ENCODE peak calls at places on chromosomes 5 and 9, in eight cellular contexts. One of them, this sample, is unnamed.
A peak's percentile ranks its signal among the peaks of the same experiment; 100 is the strongest.

GRCh38 chr9:84756156-84756555 is 86.6 kb downstream of the NTRK2 start:
- DNase-seq in spleen: no peak
- DNase-seq in dorsolateral prefrontal cortex: no peak
- DNase-seq in mucosa of descending colon: no peak
- DNase-seq in brain microvascular endothelial cell: no peak
- DNase-seq in AG09309: no peak
- DNase-seq in natural killer cell: no peak
- DNase-seq in colonic mucosa: no peak
- DNase-seq in this sample: no peak

GRCh38 chr9:130444565-130445221 is at the start of gene ASS1:
- DNase-seq in brain microvascular endothelial cell: no peak
- DNase-seq in colonic mucosa: peak; percentile 91
- DNase-seq in spleen: no peak
- DNase-seq in natural killer cell: no peak
- DNase-seq in mucosa of descending colon: peak; percentile 93
- DNase-seq in AG09309: no peak
- DNase-seq in dorsolateral prefrontal cortex: peak; percentile 54
- DNase-seq in this sample: peak; percentile 39

GRCh38 chr9:98324801-98325200 is 69.4 kb upstream of the TBC1D2 start:
- DNase-seq in dorsolateral prefrontal cortex: no peak
- DNase-seq in AG09309: no peak
- DNase-seq in natural killer cell: no peak
- DNase-seq in spleen: no peak
- DNase-seq in brain microvascular endothelial cell: no peak
- DNase-seq in mucosa of descending colon: no peak
- DNase-seq in colonic mucosa: no peak
- DNase-seq in this sample: no peak

GRCh38 chr5:111930905-111931461 is 174.0 kb upstream of the NREP start:
- DNase-seq in colonic mucosa: no peak
- DNase-seq in spleen: no peak
- DNase-seq in mucosa of descending colon: no peak
- DNase-seq in brain microvascular endothelial cell: peak; percentile 78
- DNase-seq in AG09309: peak; percentile 40
- DNase-seq in natural killer cell: no peak
- DNase-seq in dorsolateral prefrontal cortex: no peak
- DNase-seq in this sample: no peak

GRCh38 chr9:134293576-134294227 is 32.6 kb upstream of the RXRA start:
- DNase-seq in dorsolateral prefrontal cortex: peak; percentile 67
- DNase-seq in brain microvascular endothelial cell: no peak
- DNase-seq in mucosa of descending colon: peak; percentile 23
- DNase-seq in spleen: peak; percentile 77
- DNase-seq in AG09309: no peak
- DNase-seq in colonic mucosa: no peak
- DNase-seq in natural killer cell: no peak
- DNase-seq in this sample: no peak

GRCh38 chr5:141872496-141873356 is 5.5 kb downstream of the PCDH1 start:
- DNase-seq in mucosa of descending colon: peak; percentile 27
- DNase-seq in natural killer cell: no peak
- DNase-seq in colonic mucosa: peak; percentile 17
- DNase-seq in brain microvascular endothelial cell: no peak
- DNase-seq in AG09309: no peak
- DNase-seq in spleen: peak; percentile 6
- DNase-seq in dorsolateral prefrontal cortex: no peak
- DNase-seq in this sample: no peak

GRCh38 chr9:106846307-106846706 is 16.7 kb upstream of the ZNF462 start:
- DNase-seq in dorsolateral prefrontal cortex: no peak
- DNase-seq in AG09309: no peak
- DNase-seq in brain microvascular endothelial cell: no peak
- DNase-seq in natural killer cell: no peak
- DNase-seq in spleen: no peak
- DNase-seq in colonic mucosa: no peak
- DNase-seq in mucosa of descending colon: no peak
- DNase-seq in this sample: no peak

GRCh38 chr5:16736158-16736994 is 119.6 kb upstream of the RETREG1 start:
- DNase-seq in AG09309: no peak
- DNase-seq in spleen: no peak
- DNase-seq in dorsolateral prefrontal cortex: no peak
- DNase-seq in brain microvascular endothelial cell: peak; percentile 47
- DNase-seq in colonic mucosa: peak; percentile 82
- DNase-seq in natural killer cell: no peak
- DNase-seq in mucosa of descending colon: peak; percentile 49
- DNase-seq in this sample: peak; percentile 43

GRCh38 chr5:15664961-15665360 is 165.0 kb downstream of the FBXL7 start:
- DNase-seq in mucosa of descending colon: no peak
- DNase-seq in brain microvascular endothelial cell: peak; percentile 12
- DNase-seq in colonic mucosa: no peak
- DNase-seq in natural killer cell: no peak
- DNase-seq in AG09309: no peak
- DNase-seq in spleen: no peak
- DNase-seq in dorsolateral prefrontal cortex: no peak
- DNase-seq in this sample: no peak

GRCh38 chr9:116152390-116152789 is 1.2 kb upstream of the PAPPA start:
- DNase-seq in spleen: no peak
- DNase-seq in brain microvascular endothelial cell: no peak
- DNase-seq in dorsolateral prefrontal cortex: no peak
- DNase-seq in AG09309: no peak
- DNase-seq in natural killer cell: no peak
- DNase-seq in colonic mucosa: no peak
- DNase-seq in mucosa of descending colon: no peak
- DNase-seq in this sample: no peak

GRCh38 chr9:77128125-77128789 is 49.1 kb upstream of the VPS13A start:
- DNase-seq in brain microvascular endothelial cell: no peak
- DNase-seq in colonic mucosa: no peak
- DNase-seq in mucosa of descending colon: no peak
- DNase-seq in AG09309: no peak
- DNase-seq in dorsolateral prefrontal cortex: no peak
- DNase-seq in spleen: no peak
- DNase-seq in natural killer cell: no peak
- DNase-seq in this sample: no peak

GRCh38 chr5:169291877-169292276 is 9.1 kb downstream of the SLIT3 start:
- DNase-seq in brain microvascular endothelial cell: no peak
- DNase-seq in colonic mucosa: no peak
- DNase-seq in mucosa of descending colon: no peak
- DNase-seq in dorsolateral prefrontal cortex: no peak
- DNase-seq in natural killer cell: no peak
- DNase-seq in AG09309: no peak
- DNase-seq in spleen: no peak
- DNase-seq in this sample: no peak

GRCh38 chr9:22244141-22245011 is 202.2 kb upstream of the DMRTA1 start:
- DNase-seq in AG09309: no peak
- DNase-seq in colonic mucosa: peak; percentile 45
- DNase-seq in natural killer cell: no peak
- DNase-seq in brain microvascular endothelial cell: peak; percentile 78
- DNase-seq in mucosa of descending colon: peak; percentile 34
- DNase-seq in dorsolateral prefrontal cortex: no peak
- DNase-seq in spleen: peak; percentile 71
- DNase-seq in this sample: no peak

GRCh38 chr9:33932078-33932807 is 115.3 kb downstream of the UBE2R2 start:
- DNase-seq in spleen: no peak
- DNase-seq in AG09309: no peak
- DNase-seq in brain microvascular endothelial cell: no peak
- DNase-seq in natural killer cell: no peak
- DNase-seq in colonic mucosa: no peak
- DNase-seq in mucosa of descending colon: no peak
- DNase-seq in dorsolateral prefrontal cortex: no peak
- DNase-seq in this sample: no peak

GRCh38 chr9:135818718-135819475 is 88.4 kb downstream of the CAMSAP1 start:
- DNase-seq in brain microvascular endothelial cell: no peak
- DNase-seq in mucosa of descending colon: no peak
- DNase-seq in AG09309: no peak
- DNase-seq in colonic mucosa: no peak
- DNase-seq in spleen: no peak
- DNase-seq in natural killer cell: no peak
- DNase-seq in dorsolateral prefrontal cortex: no peak
- DNase-seq in this sample: no peak

GRCh38 chr9:128628471-128629048 is 28.1 kb downstream of the DYNC2I2 start:
- DNase-seq in AG09309: no peak
- DNase-seq in spleen: peak; percentile 68
- DNase-seq in dorsolateral prefrontal cortex: no peak
- DNase-seq in natural killer cell: no peak
- DNase-seq in mucosa of descending colon: peak; percentile 47
- DNase-seq in brain microvascular endothelial cell: no peak
- DNase-seq in colonic mucosa: no peak
- DNase-seq in this sample: no peak

GRCh38 chr5:41869739-41870620 is at the start of gene OXCT1:
- DNase-seq in brain microvascular endothelial cell: peak; percentile 54
- DNase-seq in dorsolateral prefrontal cortex: peak; percentile 77
- DNase-seq in mucosa of descending colon: peak; percentile 90
- DNase-seq in colonic mucosa: peak; percentile 85
- DNase-seq in AG09309: peak; percentile 24
- DNase-seq in natural killer cell: peak; percentile 84
- DNase-seq in spleen: peak; percentile 98
- DNase-seq in this sample: peak; percentile 60

GRCh38 chr9:130846487-130847305 is 11.6 kb downstream of the ABL1 start:
- DNase-seq in brain microvascular endothelial cell: peak; percentile 86
- DNase-seq in spleen: peak; percentile 74
- DNase-seq in AG09309: no peak
- DNase-seq in natural killer cell: no peak
- DNase-seq in colonic mucosa: no peak
- DNase-seq in dorsolateral prefrontal cortex: no peak
- DNase-seq in mucosa of descending colon: no peak
- DNase-seq in this sample: no peak

GRCh38 chr9:83536332-83536731 is 1.9 kb downstream of the FRMD3 start:
- DNase-seq in AG09309: no peak
- DNase-seq in brain microvascular endothelial cell: no peak
- DNase-seq in dorsolateral prefrontal cortex: no peak
- DNase-seq in colonic mucosa: no peak
- DNase-seq in spleen: no peak
- DNase-seq in mucosa of descending colon: no peak
- DNase-seq in natural killer cell: no peak
- DNase-seq in this sample: no peak

GRCh38 chr5:86917117-86917579 is 299.4 kb downstream of the COX7C start:
- DNase-seq in natural killer cell: no peak
- DNase-seq in brain microvascular endothelial cell: peak; percentile 20
- DNase-seq in mucosa of descending colon: no peak
- DNase-seq in dorsolateral prefrontal cortex: no peak
- DNase-seq in colonic mucosa: no peak
- DNase-seq in AG09309: no peak
- DNase-seq in spleen: no peak
- DNase-seq in this sample: no peak

GRCh38 chr9:90916147-90916734 is 114.6 kb downstream of the SYK start:
- DNase-seq in natural killer cell: no peak
- DNase-seq in dorsolateral prefrontal cortex: no peak
- DNase-seq in brain microvascular endothelial cell: no peak
- DNase-seq in spleen: no peak
- DNase-seq in mucosa of descending colon: no peak
- DNase-seq in AG09309: no peak
- DNase-seq in colonic mucosa: no peak
- DNase-seq in this sample: no peak

GRCh38 chr5:151406322-151406947 is 41.0 kb upstream of the SLC36A1 start:
- DNase-seq in spleen: no peak
- DNase-seq in dorsolateral prefrontal cortex: no peak
- DNase-seq in brain microvascular endothelial cell: peak; percentile 18
- DNase-seq in colonic mucosa: no peak
- DNase-seq in AG09309: no peak
- DNase-seq in mucosa of descending colon: no peak
- DNase-seq in natural killer cell: no peak
- DNase-seq in this sample: no peak

GRCh38 chr9:92943062-92943616 is 4.2 kb upstream of the FGD3 start:
- DNase-seq in mucosa of descending colon: no peak
- DNase-seq in AG09309: no peak
- DNase-seq in natural killer cell: no peak
- DNase-seq in brain microvascular endothelial cell: no peak
- DNase-seq in spleen: no peak
- DNase-seq in dorsolateral prefrontal cortex: no peak
- DNase-seq in colonic mucosa: no peak
- DNase-seq in this sample: no peak
- TF ChIP-seq CTCF in mucosa of descending colon: no peak
- TF ChIP-seq CTCF in AG09309: no peak
- TF ChIP-seq CTCF in natural killer cell: no peak
- TF ChIP-seq CTCF in brain microvascular endothelial cell: no peak
- TF ChIP-seq CTCF in spleen: no peak
- TF ChIP-seq CTCF in dorsolateral prefrontal cortex: no peak
- TF ChIP-seq CTCF in colonic mucosa: no peak
- TF ChIP-seq CTCF in this sample: no peak

DNA sequence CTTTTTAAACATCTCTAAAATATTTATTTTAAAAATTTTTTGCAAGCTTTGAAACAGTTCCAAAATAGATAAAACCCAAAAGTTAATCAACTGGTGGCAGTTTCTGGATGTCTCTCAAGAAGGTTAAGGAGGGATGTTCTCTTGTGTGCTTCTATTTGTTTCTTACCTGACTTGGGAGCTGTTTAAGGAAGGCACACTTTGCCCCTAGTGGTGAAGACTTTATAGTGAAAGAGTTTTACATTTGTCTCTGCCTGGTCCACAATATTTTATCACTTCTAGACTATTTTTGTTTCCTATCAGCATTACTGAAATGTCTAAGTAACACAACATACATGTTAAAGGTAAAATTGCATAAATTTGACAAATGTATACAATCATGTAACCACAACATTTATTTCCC is 552.8 kb downstream of the SEMA5A start:
- DNase-seq in mucosa of descending colon: no peak
- DNase-seq in dorsolateral prefrontal cortex: no peak
- DNase-seq in AG09309: no peak
- DNase-seq in spleen: no peak
- DNase-seq in natural killer cell: no peak
- DNase-seq in brain microvascular endothelial cell: no peak
- DNase-seq in colonic mucosa: no peak
- DNase-seq in this sample: no peak
- TF ChIP-seq CTCF in mucosa of descending colon: peak; percentile 5
- TF ChIP-seq CTCF in dorsolateral prefrontal cortex: no peak
- TF ChIP-seq CTCF in AG09309: peak; percentile 52
- TF ChIP-seq CTCF in spleen: no peak
- TF ChIP-seq CTCF in natural killer cell: no peak
- TF ChIP-seq CTCF in brain microvascular endothelial cell: peak; percentile 59
- TF ChIP-seq CTCF in colonic mucosa: no peak
- TF ChIP-seq CTCF in this sample: peak; percentile 65

DNA sequence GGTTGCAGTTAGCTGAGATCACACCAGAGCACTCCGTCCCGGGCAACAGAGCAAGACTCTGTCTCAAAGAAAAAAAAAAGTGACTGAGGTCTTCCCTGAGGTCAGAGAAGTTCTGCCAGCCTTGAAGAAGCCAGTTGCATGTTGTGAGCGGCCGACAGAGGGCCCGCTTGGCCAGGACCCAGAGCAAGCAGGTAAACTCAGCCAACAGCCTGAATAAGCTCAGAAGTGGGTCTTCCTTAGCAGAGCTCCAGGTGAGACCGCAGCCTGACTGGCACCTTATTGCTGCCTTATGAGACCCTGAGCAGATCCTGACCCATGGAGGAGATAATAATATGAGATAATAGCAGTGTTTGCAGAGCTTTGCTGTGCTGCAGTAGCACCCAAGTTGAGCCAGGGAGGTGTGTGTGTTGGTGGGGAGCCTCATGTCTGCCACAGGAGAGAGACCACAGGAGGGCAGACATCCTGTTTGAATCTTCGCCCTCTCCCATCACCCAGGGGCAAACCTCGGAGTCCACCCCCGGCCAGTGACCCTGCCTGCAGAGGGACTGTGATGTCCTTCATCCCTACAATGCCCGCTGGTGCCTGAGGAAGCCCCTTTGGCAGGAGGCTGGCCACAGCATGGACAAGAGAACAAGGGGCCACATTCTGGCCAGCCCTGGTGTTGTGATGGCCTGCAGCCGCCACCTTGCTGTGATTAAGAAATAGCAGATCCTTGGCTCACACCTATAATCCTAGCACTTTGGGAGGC is 10.8 kb upstream of the BARX1 start:
- DNase-seq in dorsolateral prefrontal cortex: no peak
- DNase-seq in mucosa of descending colon: no peak
- DNase-seq in colonic mucosa: peak; percentile 11
- DNase-seq in natural killer cell: no peak
- DNase-seq in AG09309: no peak
- DNase-seq in brain microvascular endothelial cell: no peak
- DNase-seq in spleen: no peak
- DNase-seq in this sample: no peak
- TF ChIP-seq CTCF in dorsolateral prefrontal cortex: no peak
- TF ChIP-seq CTCF in mucosa of descending colon: no peak
- TF ChIP-seq CTCF in colonic mucosa: no peak
- TF ChIP-seq CTCF in natural killer cell: no peak
- TF ChIP-seq CTCF in AG09309: peak; percentile 9
- TF ChIP-seq CTCF in brain microvascular endothelial cell: peak; percentile 29
- TF ChIP-seq CTCF in spleen: no peak
- TF ChIP-seq CTCF in this sample: peak; percentile 53

GRCh38 chr9:113876806-113877236 is 712 bp downstream of the ZNF618 start:
- DNase-seq in dorsolateral prefrontal cortex: no peak
- DNase-seq in natural killer cell: no peak
- DNase-seq in AG09309: no peak
- DNase-seq in spleen: no peak
- DNase-seq in colonic mucosa: no peak
- DNase-seq in brain microvascular endothelial cell: no peak
- DNase-seq in mucosa of descending colon: no peak
- DNase-seq in this sample: no peak
- TF ChIP-seq CTCF in dorsolateral prefrontal cortex: peak; percentile 61
- TF ChIP-seq CTCF in natural killer cell: peak; percentile 57
- TF ChIP-seq CTCF in AG09309: peak; percentile 32
- TF ChIP-seq CTCF in spleen: peak; percentile 38
- TF ChIP-seq CTCF in colonic mucosa: no peak
- TF ChIP-seq CTCF in brain microvascular endothelial cell: peak; percentile 36
- TF ChIP-seq CTCF in mucosa of descending colon: peak; percentile 12
- TF ChIP-seq CTCF in this sample: peak; percentile 60

This sample was measured in progenitor cell of endocrine pancreas.